ENCODE peak calls at places on chromosomes 2 and 18, in eight cellular contexts. P, O, N, L, G, W, Z and J are unnamed samples.

GRCh38 chr2:129678751-129679150 is 300.7 kb upstream of the RAB6C start:
- DNase-seq in O (no peak), Z (no peak), P (no peak), L (no peak), G (no peak), N (no peak), W (no peak), J (no peak)

GRCh38 chr2:232053777-232054176 is 92.3 kb downstream of the DIS3L2 start:
- DNase-seq in P (no peak), N (no peak), O (no peak), Z (no peak), W (no peak), G (no peak), L (no peak), J (peak; percentile 2)

GRCh38 chr18:11071300-11071699 is 78.1 kb downstream of the PIEZO2 start:
- DNase-seq in W (no peak), O (no peak), N (peak; percentile 71), G (no peak), P (no peak), L (no peak), Z (no peak), J (no peak)

GRCh38 chr2:144524190-144524957 is 4.5 kb upstream of the ZEB2 start:
- DNase-seq in P (no peak), L (no peak), G (peak; percentile 82), Z (peak; percentile 37), N (peak; percentile 20), O (no peak), W (peak; percentile 51), J (peak; percentile 25)

GRCh38 chr18:34364699-34365098 is 140.0 kb upstream of the NOL4 start:
- DNase-seq in N (no peak), W (no peak), P (no peak), G (no peak), O (no peak), L (peak; percentile 72), Z (no peak), J (peak; percentile 85)

GRCh38 chr2:233867993-233868532 is at the start of gene MSL3B:
- DNase-seq in P (no peak), G (peak; percentile 46), N (peak; percentile 77), W (no peak), Z (peak; percentile 49), O (peak; percentile 35), L (peak; percentile 52), J (peak; percentile 66)

GRCh38 chr2:98394595-98395153 is 48.4 kb downstream of the CNGA3 start:
- DNase-seq in P (no peak), N (peak; percentile 43), G (no peak), O (no peak), L (no peak), W (no peak), Z (no peak), J (no peak)

GRCh38 chr2:159064446-159065301 is 96.2 kb downstream of the TANC1 start:
- DNase-seq in N (peak; percentile 80), G (peak; percentile 9), L (no peak), P (no peak), W (no peak), O (no peak), Z (no peak), J (peak; percentile 60)

GRCh38 chr2:157866202-157866601 is 9.9 kb downstream of the ACVR1 start:
- DNase-seq in G (no peak), P (no peak), L (no peak), O (no peak), W (no peak), N (peak; percentile 76), Z (no peak), J (no peak)

GRCh38 chr2:15307526-15307925 is 253.6 kb downstream of the NBAS start:
- DNase-seq in P (no peak), Z (no peak), O (no peak), W (no peak), L (no peak), N (no peak), G (no peak), J (peak; percentile 7)

GRCh38 chr2:136130511-136130910 is 12.6 kb upstream of the CXCR4 start:
- DNase-seq in Z (no peak), L (no peak), P (no peak), G (no peak), W (no peak), O (no peak), N (no peak), J (no peak)

GRCh38 chr2:44836174-44836573 is 105.3 kb upstream of the SIX3 start:
- DNase-seq in P (no peak), G (no peak), W (no peak), Z (no peak), L (no peak), N (no peak), O (no peak), J (no peak)

GRCh38 chr2:219916261-219916660 is 288.8 kb downstream of the SLC4A3 start:
- DNase-seq in L (peak; percentile 41), Z (no peak), W (no peak), O (no peak), G (no peak), P (no peak), N (no peak), J (no peak)

GRCh38 chr2:191343796-191344338 is 98.7 kb downstream of the MYO1B start:
- DNase-seq in O (no peak), P (no peak), L (no peak), Z (no peak), N (no peak), G (no peak), W (no peak), J (no peak)

GRCh38 chr2:197198890-197199289 is 111.7 kb downstream of the ANKRD44 start:
- DNase-seq in G (no peak), L (no peak), O (peak; percentile 78), N (peak; percentile 16), Z (peak; percentile 77), P (peak; percentile 54), W (no peak), J (no peak)

GRCh38 chr18:58218111-58218510 is 174.1 kb downstream of the NEDD4L start:
- DNase-seq in G (no peak), L (no peak), N (peak; percentile 24), W (no peak), O (no peak), P (no peak), Z (no peak), J (no peak)